ENCODE peak calls at places on chromosome 10, in nine cellular contexts. P, V, H, Q, F, R, D, K and L are unnamed samples.

GRCh38 chr10:16832351-16833080 is 15.3 kb upstream of the RSU1 start:
- DNase-seq in Q (peak; percentile 38), P (peak; percentile 24), D (no peak), K (no peak), V (no peak), H (peak; percentile 95), R (no peak), F (no peak), L (peak; percentile 97)

GRCh38 chr10:52226448-52226847 is 87.6 kb upstream of the DKK1 start:
- DNase-seq in P (no peak), K (no peak), Q (peak; percentile 51), H (peak; percentile 80), V (no peak), F (no peak), D (no peak), R (no peak), L (no peak)

GRCh38 chr10:100209303-100209702 is 20.1 kb downstream of the CHUK start:
- DNase-seq in K (no peak), H (peak; percentile 40), F (no peak), Q (no peak), D (no peak), R (no peak), P (no peak), V (no peak), L (peak; percentile 44)

GRCh38 chr10:32953277-32953927 is 4.6 kb downstream of the ITGB1 start:
- DNase-seq in P (no peak), D (no peak), F (no peak), K (no peak), H (no peak), V (no peak), Q (no peak), R (no peak), L (no peak)

GRCh38 chr10:124739996-124740373 is 4.2 kb downstream of the FAM53B start:
- DNase-seq in Q (no peak), V (no peak), D (no peak), H (no peak), K (peak; percentile 8), P (no peak), F (no peak), R (no peak), L (no peak)

GRCh38 chr10:96987842-96988175 is 155.7 kb downstream of the LCOR start:
- DNase-seq in K (no peak), R (no peak), D (no peak), P (no peak), F (no peak), H (no peak), V (no peak), Q (no peak), L (no peak)

GRCh38 chr10:37734971-37735370 is 122.4 kb downstream of the ZNF248 start:
- DNase-seq in Q (peak; percentile 9), D (no peak), K (no peak), P (no peak), R (no peak), F (no peak), V (no peak), H (peak; percentile 1), L (no peak)

GRCh38 chr10:64574371-64574770 is 1053.2 kb downstream of the REEP3 start:
- DNase-seq in Q (no peak), P (no peak), V (no peak), R (no peak), K (no peak), F (no peak), H (no peak), D (no peak), L (peak; percentile 2)

GRCh38 chr10:84665883-84666463 is 337.6 kb downstream of the CCSER2 start:
- DNase-seq in K (no peak), R (peak; percentile 57), H (no peak), P (no peak), V (no peak), F (no peak), D (peak; percentile 65), Q (peak; percentile 13), L (peak; percentile 47)

GRCh38 chr10:59585046-59585700 is 124.5 kb downstream of the SLC16A9 start:
- DNase-seq in K (no peak), H (no peak), F (no peak), Q (no peak), R (no peak), D (no peak), V (no peak), P (no peak), L (no peak)

GRCh38 chr10:44386546-44387052 is 1.7 kb upstream of the CXCL12 start:
- DNase-seq in P (peak; percentile 75), D (peak; percentile 55), Q (peak; percentile 46), K (no peak), H (peak; percentile 31), V (no peak), F (peak; percentile 39), R (peak; percentile 89), L (peak; percentile 49)

GRCh38 chr10:1199897-1200721 is 143.9 kb downstream of the WDR37 start:
- DNase-seq in H (no peak), P (no peak), R (no peak), Q (no peak), K (no peak), F (peak; percentile 28), V (no peak), D (no peak), L (no peak)

GRCh38 chr10:42985436-42986316 is 91.2 kb upstream of the RET start:
- DNase-seq in P (no peak), K (no peak), V (no peak), R (no peak), Q (no peak), D (no peak), H (no peak), F (no peak), L (no peak)

GRCh38 chr10:3452683-3453388 is 280.3 kb upstream of the PITRM1 start:
- DNase-seq in Q (peak; percentile 56), R (no peak), V (no peak), K (peak; percentile 36), H (peak; percentile 86), F (no peak), D (no peak), P (no peak), L (no peak)

GRCh38 chr10:47164126-47164799 is 135.7 kb upstream of the GDF10 start:
- DNase-seq in Q (peak; percentile 76), P (no peak), R (no peak), D (no peak), H (peak; percentile 93), V (no peak), K (no peak), F (no peak), L (no peak)

DNA sequence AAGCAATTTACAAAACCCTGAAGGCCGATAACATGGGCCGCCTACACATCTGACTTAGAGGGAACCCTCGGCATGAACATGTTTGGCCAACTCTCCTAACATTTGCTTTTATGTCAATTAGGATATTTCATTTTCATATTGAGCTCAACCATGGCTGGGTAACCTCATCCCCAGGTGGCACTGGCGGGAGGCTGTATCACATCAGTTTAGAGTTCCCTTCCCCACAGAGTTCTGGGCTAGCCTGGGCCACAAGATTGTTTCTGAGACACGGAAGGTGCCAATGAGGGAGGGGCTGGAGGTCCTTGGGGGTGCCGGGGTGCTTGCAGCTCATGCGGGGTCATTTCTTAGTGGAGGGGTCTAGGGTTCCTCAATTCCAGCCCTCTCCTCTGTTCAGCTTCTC is 386.5 kb upstream of the MKI67 start:
- DNase-seq in Q (no peak), D (no peak), V (no peak), F (no peak), H (no peak), P (no peak), R (no peak), K (no peak), L (no peak)
- H3K27ac ChIP-seq in Q (no peak overlapping the region), D (no peak overlapping the region), V (no peak overlapping the region), F (no peak overlapping the region), H (no peak overlapping the region), P (no peak overlapping the region), R (no peak overlapping the region), K (no peak overlapping the region), L (no peak overlapping the region)

DNA sequence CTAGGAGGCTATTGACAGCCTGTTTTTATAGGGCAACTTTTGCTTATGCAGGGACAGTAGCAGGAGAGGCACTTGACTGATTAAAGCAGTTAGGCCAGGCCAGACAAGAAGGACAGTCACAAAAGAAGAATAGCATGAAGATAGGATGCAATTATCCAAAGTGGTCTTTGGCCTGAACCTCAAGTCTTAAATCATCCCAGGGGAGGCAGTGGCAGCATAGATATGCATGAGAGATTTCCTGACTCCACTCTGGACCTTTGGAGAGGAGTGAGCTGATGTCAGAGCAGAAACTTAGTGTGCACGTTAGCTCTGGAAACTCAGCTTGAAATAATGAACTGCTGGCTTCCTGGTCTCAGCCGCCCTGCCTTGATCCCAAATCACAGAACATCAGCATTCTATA is 290.6 kb downstream of the SORCS3 start:
- DNase-seq in K (no peak), Q (no peak), H (no peak), F (no peak), V (no peak), D (peak; percentile 51), R (no peak), P (no peak), L (no peak)
- H3K27ac ChIP-seq in K (no peak overlapping the region), Q (no peak overlapping the region), H (no peak overlapping the region), F (no peak overlapping the region), V (no peak overlapping the region), D (no peak overlapping the region), R (no peak overlapping the region), P (no peak overlapping the region), L (no peak overlapping the region)

GRCh38 chr10:71749396-71749795 is 23.9 kb downstream of the VSIR start:
- DNase-seq in K (no peak), R (no peak), Q (no peak), F (no peak), D (no peak), H (no peak), P (peak; percentile 8), V (no peak), L (no peak)
- H3K27ac ChIP-seq in K (peak overlapping the region; percentile 41), R (no peak overlapping the region), Q (peak overlapping the region; percentile 88), F (peak overlapping the region; percentile 57), D (no peak overlapping the region), H (no peak overlapping the region), P (peak overlapping the region; percentile 55), V (peak overlapping the region; percentile 88), L (no peak overlapping the region)

GRCh38 chr10:5449823-5450222 is 37.5 kb downstream of the NET1 start:
- DNase-seq in R (peak; percentile 45), V (no peak), P (no peak), H (peak; percentile 69), Q (peak; percentile 55), K (no peak), F (no peak), D (no peak), L (no peak)
- H3K27ac ChIP-seq in R (no peak overlapping the region), V (peak overlapping the region; percentile 87), P (peak overlapping the region; percentile 54), H (peak overlapping the region; percentile 58), Q (peak overlapping the region; percentile 62), K (no peak overlapping the region), F (no peak overlapping the region), D (no peak overlapping the region), L (no peak overlapping the region)

GRCh38 chr10:49527061-49527460 is 11.9 kb downstream of the ERCC6 start:
- DNase-seq in K (no peak), V (no peak), D (no peak), Q (no peak), P (no peak), H (no peak), R (no peak), F (no peak), L (no peak)
- H3K27ac ChIP-seq in K (no peak overlapping the region), V (no peak overlapping the region), D (no peak overlapping the region), Q (no peak overlapping the region), P (no peak overlapping the region), H (no peak overlapping the region), R (no peak overlapping the region), F (no peak overlapping the region), L (no peak overlapping the region)

GRCh38 chr10:114684822-114685209 is 26.7 kb upstream of the ABLIM1 start:
- DNase-seq in P (no peak), H (peak; percentile 72), F (no peak), R (no peak), V (no peak), Q (peak; percentile 39), K (no peak), D (no peak), L (peak; percentile 36)
- H3K27ac ChIP-seq in P (no peak overlapping the region), H (peak overlapping the region; percentile 32), F (no peak overlapping the region), R (no peak overlapping the region), V (peak overlapping the region; percentile 81), Q (peak overlapping the region; percentile 82), K (peak overlapping the region; percentile 65), D (no peak overlapping the region), L (no peak overlapping the region)